ENCODE peak calls at places on chromosomes 16 and 17, in five cellular contexts. I, D, M, E and W are unnamed samples.

GRCh38 chr17:75523647-75524046 is 1.9 kb upstream of the LLGL2 start:
- DNase-seq in I (no peak), D (no peak), M (no peak), E (no peak), W (no peak)

GRCh38 chr16:85329059-85329812 is 217.0 kb upstream of the CIBAR2 start:
- DNase-seq in I (peak; percentile 92), D (peak; percentile 41), M (peak; percentile 87), E (peak; percentile 82), W (peak; percentile 77)

GRCh38 chr16:79297297-79297696 is 303.2 kb downstream of the MAF start:
- DNase-seq in I (no peak), D (no peak), M (no peak), E (no peak), W (no peak)

GRCh38 chr17:56173958-56174357 is 20.7 kb downstream of the ANKFN1 start:
- DNase-seq in I (no peak), D (no peak), M (peak; percentile 25), E (peak; percentile 3), W (no peak)

GRCh38 chr17:51914613-51915012 is 243.9 kb downstream of the CA10 start:
- DNase-seq in I (no peak), D (no peak), M (no peak), E (no peak), W (no peak)

GRCh38 chr17:40815381-40815780 is 7.0 kb downstream of the KRT10 start:
- DNase-seq in I (no peak), D (no peak), M (no peak), E (no peak), W (no peak)

GRCh38 chr17:65231662-65232335 is 94.6 kb downstream of the RGS9 start:
- DNase-seq in I (peak; percentile 69), D (peak; percentile 88), M (peak; percentile 90), E (peak; percentile 83), W (peak; percentile 35)

GRCh38 chr17:77147357-77147801 is 6.6 kb downstream of the SEC14L1 start:
- DNase-seq in I (no peak), D (no peak), M (no peak), E (no peak), W (no peak)

GRCh38 chr17:49703557-49704277 is 4.0 kb downstream of the SLC35B1 start:
- DNase-seq in I (no peak), D (peak; percentile 39), M (peak; percentile 77), E (peak; percentile 59), W (peak; percentile 82)

GRCh38 chr17:29625037-29625750 is 2.5 kb upstream of the CORO6 start:
- DNase-seq in I (no peak), D (peak; percentile 35), M (peak; percentile 78), E (no peak), W (peak; percentile 55)

DNA sequence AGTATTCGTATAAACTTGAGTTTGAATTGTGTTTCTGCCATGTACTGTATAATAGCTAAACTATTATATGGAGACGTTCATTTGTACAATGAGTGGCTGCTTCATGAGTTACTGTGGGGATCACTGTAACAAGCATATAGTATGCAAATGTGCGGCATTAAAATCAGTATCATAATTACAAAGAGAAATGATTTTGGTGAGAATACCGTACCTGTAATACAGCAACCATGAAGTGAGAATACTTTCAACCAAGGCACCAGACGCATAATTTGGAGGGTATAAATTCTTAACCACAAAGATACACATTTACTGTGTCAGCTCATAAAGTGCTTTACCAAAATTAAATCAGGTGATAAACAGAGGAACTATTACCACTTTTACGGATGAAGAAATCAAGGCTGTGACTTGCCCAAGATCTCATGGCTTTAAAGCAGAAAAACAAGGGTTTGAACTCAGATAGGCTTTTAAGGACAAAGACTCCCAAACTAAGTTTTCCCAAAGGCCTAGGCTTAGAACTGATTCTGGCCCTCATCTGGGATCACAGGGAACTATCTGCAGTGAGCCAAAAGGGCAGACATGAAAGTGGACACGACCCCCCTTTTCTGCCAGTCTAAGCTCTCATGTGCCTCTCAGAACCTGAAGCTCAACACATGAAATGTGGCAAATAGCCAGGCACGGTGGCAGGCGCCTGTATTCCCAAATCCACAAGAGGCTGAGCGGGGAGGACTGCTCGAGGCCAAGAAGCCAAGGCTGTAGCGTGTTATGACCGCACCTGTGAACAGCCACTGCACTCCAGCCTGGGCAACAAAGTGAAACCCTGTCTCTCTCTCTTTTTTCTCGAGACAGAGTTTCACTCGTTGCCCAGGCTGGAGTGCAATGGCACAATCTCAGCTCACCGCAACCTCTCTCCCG is 6.4 kb downstream of the RPS15A start:
- DNase-seq in I (no peak), D (no peak), M (no peak), E (no peak), W (no peak)
- H4K8ac ChIP-seq in I (no peak overlapping the region), D (no peak overlapping the region), M (no peak overlapping the region), E (no peak overlapping the region), W (no peak overlapping the region)

GRCh38 chr16:66712512-66712911 is 16.0 kb upstream of the CMTM4 start:
- DNase-seq in I (no peak), D (no peak), M (no peak), E (no peak), W (no peak)
- H3K4me3 ChIP-seq in I (no peak overlapping the region), D (no peak overlapping the region), M (no peak overlapping the region), E (no peak overlapping the region), W (no peak overlapping the region)

GRCh38 chr17:73824321-73824720 is 180.1 kb upstream of the SDK2 start:
- DNase-seq in I (no peak), D (no peak), M (no peak), E (no peak), W (no peak)
- H4K8ac ChIP-seq in I (no peak overlapping the region), D (no peak overlapping the region), M (no peak overlapping the region), E (no peak overlapping the region), W (no peak overlapping the region)

GRCh38 chr17:74358696-74359095 is 3.0 kb downstream of the BTBD17 start:
- DNase-seq in I (no peak), D (no peak), M (peak; percentile 45), E (no peak), W (no peak)

GRCh38 chr17:74354561-74354960 is 7.1 kb downstream of the BTBD17 start:
- DNase-seq in I (no peak), D (no peak), M (no peak), E (no peak), W (no peak)

GRCh38 chr17:74357466-74357809 is 4.2 kb downstream of the BTBD17 start:
- DNase-seq in I (no peak), D (no peak), M (no peak), E (no peak), W (no peak)

GRCh38 chr17:74355065-74355464 is 6.6 kb downstream of the BTBD17 start:
- DNase-seq in I (no peak), D (no peak), M (no peak), E (no peak), W (no peak)

GRCh38 chr17:74356640-74357465 is 4.8 kb downstream of the BTBD17 start:
- DNase-seq in I (no peak), D (no peak), M (no peak), E (no peak), W (no peak)
- H3K4me3 ChIP-seq in I (no peak overlapping the region), D (no peak overlapping the region), M (no peak overlapping the region), E (no peak overlapping the region), W (no peak overlapping the region)

DNA sequence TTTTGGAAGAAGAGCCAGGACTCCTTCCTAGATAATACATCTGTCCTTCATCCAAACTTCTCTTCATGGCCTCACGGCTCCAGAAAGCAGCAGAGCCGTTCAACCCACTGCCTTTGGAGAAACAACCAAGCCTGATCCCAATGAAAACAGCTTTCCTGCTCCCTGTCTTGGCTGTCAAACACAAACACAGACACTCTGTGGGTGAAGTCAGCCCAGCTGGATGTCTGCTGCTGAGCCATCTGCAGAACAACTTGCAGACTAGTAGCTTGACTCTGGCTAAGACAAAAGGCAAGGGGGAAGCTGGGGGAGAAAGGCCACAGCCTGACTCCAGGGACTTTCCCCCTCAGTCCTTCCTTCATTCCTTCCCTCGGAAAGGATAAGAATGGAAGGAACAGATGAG is 345.1 kb upstream of the PSMD7 start:
- DNase-seq in I (no peak), D (peak; percentile 17), M (no peak), E (no peak), W (no peak)
- H4K8ac ChIP-seq in I (no peak overlapping the region), D (no peak overlapping the region), M (no peak overlapping the region), E (no peak overlapping the region), W (no peak overlapping the region)